ENCODE peak calls at places on chromosomes 5 and 9, in nine cellular contexts. One of them, this sample, is unnamed.

GRCh38 chr9:115127191-115127817 is 9.3 kb upstream of the TNC start:
- DNase-seq in stomach: no peak
- DNase-seq in GM12878: no peak
- DNase-seq in ovary: no peak
- DNase-seq in A549: no peak
- DNase-seq in tibial nerve: no peak
- DNase-seq in suprapubic skin: no peak
- DNase-seq in transverse colon: no peak
- DNase-seq in H1: no peak
- DNase-seq in this sample: no peak

GRCh38 chr9:89853931-89854330 is 249.1 kb downstream of the GADD45G start:
- DNase-seq in stomach: no peak
- DNase-seq in GM12878: no peak
- DNase-seq in ovary: no peak
- DNase-seq in A549: no peak
- DNase-seq in tibial nerve: no peak
- DNase-seq in suprapubic skin: no peak
- DNase-seq in transverse colon: no peak
- DNase-seq in H1: no peak
- DNase-seq in this sample: no peak

GRCh38 chr5:18876565-18876964 is 1111.4 kb downstream of the CDH18 start:
- DNase-seq in stomach: no peak
- DNase-seq in GM12878: no peak
- DNase-seq in ovary: no peak
- DNase-seq in A549: no peak
- DNase-seq in tibial nerve: no peak
- DNase-seq in suprapubic skin: no peak
- DNase-seq in transverse colon: no peak
- DNase-seq in H1: no peak
- DNase-seq in this sample: no peak

GRCh38 chr5:134626369-134627014 is 6.1 kb downstream of the SAR1B start:
- DNase-seq in stomach: no peak
- DNase-seq in GM12878: no peak
- DNase-seq in ovary: no peak
- DNase-seq in A549: no peak
- DNase-seq in tibial nerve: no peak
- DNase-seq in suprapubic skin: no peak
- DNase-seq in transverse colon: no peak
- DNase-seq in H1: no peak
- DNase-seq in this sample: no peak

GRCh38 chr5:76204713-76205112 is 121.5 kb downstream of the SV2C start:
- DNase-seq in stomach: peak; percentile 40
- DNase-seq in GM12878: no peak
- DNase-seq in ovary: no peak
- DNase-seq in A549: no peak
- DNase-seq in tibial nerve: no peak
- DNase-seq in suprapubic skin: no peak
- DNase-seq in transverse colon: peak; percentile 43
- DNase-seq in H1: no peak
- DNase-seq in this sample: no peak

GRCh38 chr5:54243483-54244080 is 66.8 kb downstream of the ARL15 start:
- DNase-seq in stomach: no peak
- DNase-seq in GM12878: no peak
- DNase-seq in ovary: no peak
- DNase-seq in A549: peak; percentile 12
- DNase-seq in tibial nerve: no peak
- DNase-seq in suprapubic skin: no peak
- DNase-seq in transverse colon: peak; percentile 28
- DNase-seq in H1: no peak
- DNase-seq in this sample: no peak

GRCh38 chr9:107142430-107142829 is 140.6 kb upstream of the RAD23B start:
- DNase-seq in stomach: no peak
- DNase-seq in GM12878: no peak
- DNase-seq in ovary: no peak
- DNase-seq in A549: no peak
- DNase-seq in tibial nerve: no peak
- DNase-seq in suprapubic skin: no peak
- DNase-seq in transverse colon: no peak
- DNase-seq in H1: no peak
- DNase-seq in this sample: no peak

GRCh38 chr5:146515473-146516150 is 378 bp downstream of the GPR151 start:
- DNase-seq in stomach: no peak
- DNase-seq in GM12878: no peak
- DNase-seq in ovary: no peak
- DNase-seq in A549: no peak
- DNase-seq in tibial nerve: no peak
- DNase-seq in suprapubic skin: no peak
- DNase-seq in transverse colon: no peak
- DNase-seq in H1: no peak
- DNase-seq in this sample: no peak

DNA sequence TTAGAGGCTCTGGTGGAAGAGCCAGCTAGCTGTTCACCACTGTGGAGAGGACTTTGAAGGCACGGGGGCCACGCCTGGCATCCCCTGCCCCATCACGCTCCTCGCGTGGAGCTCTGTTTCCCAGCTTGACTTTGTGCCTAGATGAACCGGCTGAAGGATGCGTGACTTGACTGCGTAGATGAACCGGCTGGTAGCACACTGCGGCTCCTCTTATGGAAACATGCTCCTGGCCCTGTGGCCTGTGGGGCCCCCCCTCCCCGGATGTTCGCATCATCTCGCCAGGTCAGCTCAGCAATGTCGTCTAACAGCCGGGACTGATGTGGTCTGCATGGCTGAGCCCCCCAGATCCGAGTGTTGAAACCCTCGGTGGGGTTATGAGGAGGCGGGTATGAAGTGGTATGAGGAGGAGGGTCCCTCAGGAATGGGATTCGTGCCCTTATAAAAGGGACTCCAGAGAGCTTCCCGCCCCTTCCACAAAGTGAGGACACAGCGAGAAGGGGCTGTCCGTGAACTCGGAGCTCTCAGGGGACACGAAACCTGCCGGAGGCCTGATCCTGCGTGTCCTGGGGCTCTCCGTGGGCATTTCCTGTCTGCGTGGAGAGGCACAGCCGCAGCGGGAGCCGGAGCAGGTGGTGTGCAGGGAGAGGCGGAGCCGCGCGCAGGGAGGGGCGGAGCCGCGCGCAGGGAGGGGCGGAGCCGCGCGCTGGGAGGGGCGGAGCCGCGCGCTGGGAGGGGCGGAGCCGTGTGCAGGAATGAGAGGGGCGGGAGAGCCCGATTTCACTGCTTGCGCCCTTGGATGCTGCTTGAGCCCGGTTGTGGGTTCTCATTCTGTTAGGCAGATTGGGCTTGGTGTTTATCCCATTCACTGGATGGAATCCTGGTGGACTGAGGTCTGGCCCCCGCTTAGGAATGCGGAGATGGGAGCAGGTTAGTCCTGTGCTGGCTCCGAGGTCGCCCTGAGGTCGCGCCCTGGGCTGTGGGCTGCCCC is 26.5 kb downstream of the NDUFS6 start:
- DNase-seq in stomach: no peak
- DNase-seq in GM12878: no peak
- DNase-seq in ovary: no peak
- DNase-seq in A549: no peak
- DNase-seq in tibial nerve: no peak
- DNase-seq in suprapubic skin: peak; percentile 48
- DNase-seq in transverse colon: no peak
- DNase-seq in H1: peak; percentile 81
- DNase-seq in this sample: peak; percentile 45
- TF ChIP-seq POLR2A in stomach: no peak
- TF ChIP-seq POLR2A in GM12878: no peak
- TF ChIP-seq POLR2A in ovary: no peak
- TF ChIP-seq POLR2A in A549: no peak
- TF ChIP-seq POLR2A in tibial nerve: no peak
- TF ChIP-seq POLR2A in suprapubic skin: no peak
- TF ChIP-seq POLR2A in transverse colon: no peak
- TF ChIP-seq POLR2A in H1: no peak
- TF ChIP-seq POLR2A in this sample: no peak

GRCh38 chr5:52987711-52988329 is 1.3 kb upstream of the ITGA2 start:
- DNase-seq in stomach: no peak
- DNase-seq in GM12878: no peak
- DNase-seq in ovary: no peak
- DNase-seq in A549: peak; percentile 32
- DNase-seq in tibial nerve: no peak
- DNase-seq in suprapubic skin: no peak
- DNase-seq in transverse colon: no peak
- DNase-seq in H1: no peak
- DNase-seq in this sample: no peak

GRCh38 chr5:52988335-52989024 is 672 bp upstream of the ITGA2 start:
- DNase-seq in stomach: no peak
- DNase-seq in GM12878: no peak
- DNase-seq in ovary: no peak
- DNase-seq in A549: peak; percentile 10
- DNase-seq in tibial nerve: no peak
- DNase-seq in suprapubic skin: no peak
- DNase-seq in transverse colon: no peak
- DNase-seq in H1: no peak
- DNase-seq in this sample: no peak

GRCh38 chr5:52990531-52990925 is 1.4 kb downstream of the ITGA2 start:
- DNase-seq in stomach: no peak
- DNase-seq in GM12878: no peak
- DNase-seq in ovary: no peak
- DNase-seq in A549: no peak
- DNase-seq in tibial nerve: no peak
- DNase-seq in suprapubic skin: no peak
- DNase-seq in transverse colon: no peak
- DNase-seq in H1: no peak
- DNase-seq in this sample: no peak

GRCh38 chr5:52989025-52989780 is at the start of gene ITGA2:
- DNase-seq in stomach: peak; percentile 61
- DNase-seq in GM12878: no peak
- DNase-seq in ovary: peak; percentile 43
- DNase-seq in A549: peak; percentile 72
- DNase-seq in tibial nerve: no peak
- DNase-seq in suprapubic skin: peak; percentile 71
- DNase-seq in transverse colon: peak; percentile 81
- DNase-seq in H1: peak; percentile 77
- DNase-seq in this sample: peak; percentile 68

DNA sequence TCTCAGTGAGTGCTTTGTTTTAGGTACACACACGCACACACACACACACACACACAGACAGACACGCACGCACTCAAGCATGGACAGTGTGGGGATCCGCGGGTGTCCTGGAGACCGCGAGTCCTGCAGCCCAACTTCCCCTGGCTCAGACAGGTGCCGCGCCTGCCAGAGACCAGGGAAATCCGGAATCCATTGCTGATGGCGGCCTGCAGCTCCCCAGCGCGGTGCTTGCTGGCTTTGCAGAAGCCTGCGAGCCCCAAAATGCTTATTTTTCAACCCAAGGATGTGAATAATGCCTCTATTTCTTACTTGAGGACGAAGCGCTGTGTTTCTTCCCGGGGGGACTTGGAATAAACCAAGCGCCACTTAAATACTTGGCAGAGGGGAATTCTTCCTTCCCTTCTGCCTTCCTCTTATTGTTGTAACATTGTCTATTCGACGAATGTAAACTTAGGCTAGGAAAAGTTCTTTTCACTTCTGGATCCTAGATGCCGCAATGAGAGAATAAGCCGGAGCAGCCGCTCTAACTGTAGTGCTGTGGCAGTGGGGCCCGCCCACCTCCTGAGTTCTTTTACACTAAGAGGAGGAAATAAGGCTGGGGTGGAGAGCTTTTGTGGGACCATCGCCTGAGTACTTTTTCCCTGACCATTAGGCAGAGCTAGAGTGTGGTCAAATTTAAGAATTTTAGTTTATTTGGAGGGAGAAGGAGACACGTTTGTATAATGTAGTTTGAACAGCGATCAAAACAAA is 804 bp downstream of the ITGA2 start:
- DNase-seq in stomach: peak; percentile 34
- DNase-seq in GM12878: no peak
- DNase-seq in ovary: peak; percentile 14
- DNase-seq in A549: peak; percentile 31
- DNase-seq in tibial nerve: no peak
- DNase-seq in suprapubic skin: peak; percentile 66
- DNase-seq in transverse colon: peak; percentile 56
- DNase-seq in H1: peak; percentile 57
- DNase-seq in this sample: peak; percentile 70
- TF ChIP-seq EP300 in stomach: no peak
- TF ChIP-seq EP300 in GM12878: no peak
- TF ChIP-seq EP300 in ovary: no peak
- TF ChIP-seq EP300 in A549: no peak
- TF ChIP-seq EP300 in tibial nerve: no peak
- TF ChIP-seq EP300 in suprapubic skin: no peak
- TF ChIP-seq EP300 in transverse colon: no peak
- TF ChIP-seq EP300 in H1: no peak
- TF ChIP-seq EP300 in this sample: no peak

GRCh38 chr9:75106856-75107255 is 18.5 kb downstream of the OSTF1 start:
- DNase-seq in stomach: no peak
- DNase-seq in GM12878: no peak
- DNase-seq in ovary: peak; percentile 59
- DNase-seq in A549: no peak
- DNase-seq in tibial nerve: no peak
- DNase-seq in suprapubic skin: no peak
- DNase-seq in transverse colon: peak; percentile 13
- DNase-seq in H1: no peak
- DNase-seq in this sample: peak; percentile 85

GRCh38 chr9:75111019-75111622 is 22.8 kb downstream of the OSTF1 start:
- DNase-seq in stomach: peak; percentile 39
- DNase-seq in GM12878: no peak
- DNase-seq in ovary: no peak
- DNase-seq in A549: no peak
- DNase-seq in tibial nerve: no peak
- DNase-seq in suprapubic skin: no peak
- DNase-seq in transverse colon: peak; percentile 67
- DNase-seq in H1: no peak
- DNase-seq in this sample: no peak

GRCh38 chr9:75105841-75106240 is 17.5 kb downstream of the OSTF1 start:
- DNase-seq in stomach: no peak
- DNase-seq in GM12878: no peak
- DNase-seq in ovary: no peak
- DNase-seq in A549: no peak
- DNase-seq in tibial nerve: no peak
- DNase-seq in suprapubic skin: no peak
- DNase-seq in transverse colon: no peak
- DNase-seq in H1: no peak
- DNase-seq in this sample: no peak

GRCh38 chr9:75109210-75109839 is 21.0 kb downstream of the OSTF1 start:
- DNase-seq in stomach: no peak
- DNase-seq in GM12878: no peak
- DNase-seq in ovary: no peak
- DNase-seq in A549: no peak
- DNase-seq in tibial nerve: no peak
- DNase-seq in suprapubic skin: no peak
- DNase-seq in transverse colon: no peak
- DNase-seq in H1: no peak
- DNase-seq in this sample: no peak

DNA sequence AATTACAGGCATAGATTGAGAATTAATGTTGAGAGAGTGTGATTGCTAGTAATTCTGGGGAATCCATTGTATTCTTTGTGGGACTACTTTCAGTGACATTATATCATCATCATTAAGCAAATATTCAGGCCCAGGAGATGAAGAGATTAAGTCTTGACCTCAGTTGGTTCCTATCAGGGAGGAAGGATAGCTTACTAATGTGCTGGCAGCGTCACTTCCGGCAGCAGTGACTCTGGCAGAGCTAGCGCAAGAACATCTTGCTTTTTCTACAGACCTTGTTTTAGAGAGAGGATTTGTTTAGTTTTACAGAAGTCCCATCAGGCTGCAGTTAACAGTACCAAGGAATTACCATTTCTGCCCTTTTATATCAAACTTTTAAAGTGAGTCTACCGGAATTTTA is 20.3 kb downstream of the OSTF1 start:
- DNase-seq in stomach: peak; percentile 49
- DNase-seq in GM12878: no peak
- DNase-seq in ovary: no peak
- DNase-seq in A549: no peak
- DNase-seq in tibial nerve: no peak
- DNase-seq in suprapubic skin: no peak
- DNase-seq in transverse colon: peak; percentile 39
- DNase-seq in H1: no peak
- DNase-seq in this sample: peak; percentile 75
- TF ChIP-seq POLR2A in stomach: no peak
- TF ChIP-seq POLR2A in GM12878: no peak
- TF ChIP-seq POLR2A in ovary: no peak
- TF ChIP-seq POLR2A in A549: no peak
- TF ChIP-seq POLR2A in tibial nerve: no peak
- TF ChIP-seq POLR2A in suprapubic skin: no peak
- TF ChIP-seq POLR2A in transverse colon: no peak
- TF ChIP-seq POLR2A in H1: no peak
- TF ChIP-seq POLR2A in this sample: no peak

DNA sequence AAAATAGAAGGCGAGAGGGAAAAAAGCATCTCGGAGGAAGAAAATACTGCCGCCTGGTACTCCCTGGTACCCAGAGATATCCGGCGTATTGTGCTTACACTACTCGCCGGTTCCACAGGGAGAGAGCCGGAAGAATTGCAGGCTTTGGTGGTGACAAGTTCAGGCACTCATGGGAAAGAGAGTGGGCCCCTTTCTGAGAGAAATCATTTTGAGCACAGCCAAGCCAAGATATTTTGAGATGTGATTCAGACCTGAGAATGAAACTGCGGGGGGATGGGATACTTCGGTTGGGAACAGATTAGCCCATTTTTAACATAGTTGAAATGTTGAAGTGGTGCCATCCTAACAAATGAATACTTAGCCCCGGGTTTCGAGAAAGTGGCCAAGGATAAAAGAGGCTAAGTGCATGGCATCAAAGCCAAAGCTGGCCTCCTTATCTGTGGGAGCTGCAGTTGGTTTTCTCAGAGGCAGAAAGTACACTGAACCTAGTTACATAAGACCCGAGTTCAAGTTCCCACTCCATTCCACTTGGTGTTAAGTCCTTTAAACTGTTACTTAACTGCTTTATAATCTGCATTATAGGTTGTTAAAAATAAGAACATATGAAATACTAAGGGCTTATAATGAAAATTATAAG is 62.7 kb downstream of the SLC1A3 start:
- DNase-seq in stomach: no peak
- DNase-seq in GM12878: no peak
- DNase-seq in ovary: no peak
- DNase-seq in A549: no peak
- DNase-seq in tibial nerve: no peak
- DNase-seq in suprapubic skin: no peak
- DNase-seq in transverse colon: no peak
- DNase-seq in H1: no peak
- DNase-seq in this sample: no peak
- TF ChIP-seq EP300 in stomach: no peak
- TF ChIP-seq EP300 in GM12878: no peak
- TF ChIP-seq EP300 in ovary: no peak
- TF ChIP-seq EP300 in A549: no peak
- TF ChIP-seq EP300 in tibial nerve: no peak
- TF ChIP-seq EP300 in suprapubic skin: no peak
- TF ChIP-seq EP300 in transverse colon: no peak
- TF ChIP-seq EP300 in H1: no peak
- TF ChIP-seq EP300 in this sample: no peak